ENCODE peak calls at places on chromosome 20, in four cellular contexts. One of them, this sample, is unnamed.

GRCh38 chr20:61844621-61845020 is 221.1 kb downstream of the TAF4 start:
- DNase-seq in colonic mucosa: no peak
- DNase-seq in brain microvascular endothelial cell: no peak
- DNase-seq in fibroblast of lung: no peak
- DNase-seq in this sample: no peak

GRCh38 chr20:57663241-57663640 is 43.0 kb upstream of the ZBP1 start:
- DNase-seq in brain microvascular endothelial cell: no peak
- DNase-seq in colonic mucosa: no peak
- DNase-seq in fibroblast of lung: no peak
- DNase-seq in this sample: no peak

GRCh38 chr20:2847802-2848201 is 7.3 kb downstream of the VPS16 start:
- DNase-seq in colonic mucosa: no peak
- DNase-seq in brain microvascular endothelial cell: no peak
- DNase-seq in fibroblast of lung: no peak
- DNase-seq in this sample: no peak

GRCh38 chr20:47400685-47401084 is 44.2 kb upstream of the ZMYND8 start:
- DNase-seq in colonic mucosa: no peak
- DNase-seq in brain microvascular endothelial cell: no peak
- DNase-seq in fibroblast of lung: no peak
- DNase-seq in this sample: no peak

GRCh38 chr20:39631557-39631956 is 669.4 kb downstream of the DHX35 start:
- DNase-seq in brain microvascular endothelial cell: peak; percentile 12
- DNase-seq in colonic mucosa: no peak
- DNase-seq in fibroblast of lung: peak; percentile 61
- DNase-seq in this sample: no peak

GRCh38 chr20:4431446-4431845 is 290.3 kb upstream of the PRND start:
- DNase-seq in colonic mucosa: no peak
- DNase-seq in fibroblast of lung: no peak
- DNase-seq in brain microvascular endothelial cell: no peak
- DNase-seq in this sample: no peak

GRCh38 chr20:25466846-25467245 is 59.4 kb downstream of the GINS1 start:
- DNase-seq in brain microvascular endothelial cell: no peak
- DNase-seq in colonic mucosa: no peak
- DNase-seq in fibroblast of lung: no peak
- DNase-seq in this sample: no peak

GRCh38 chr20:48383252-48383651 is 444.5 kb downstream of the PREX1 start:
- DNase-seq in fibroblast of lung: no peak
- DNase-seq in colonic mucosa: no peak
- DNase-seq in brain microvascular endothelial cell: no peak
- DNase-seq in this sample: no peak

GRCh38 chr20:879626-880025 is 36.5 kb downstream of the ANGPT4 start:
- DNase-seq in brain microvascular endothelial cell: no peak
- DNase-seq in colonic mucosa: no peak
- DNase-seq in fibroblast of lung: no peak
- DNase-seq in this sample: no peak

GRCh38 chr20:48026981-48027592 is 241.8 kb upstream of the SULF2 start:
- DNase-seq in colonic mucosa: no peak
- DNase-seq in brain microvascular endothelial cell: no peak
- DNase-seq in fibroblast of lung: peak; percentile 57
- DNase-seq in this sample: no peak

GRCh38 chr20:3763691-3764601 is 3.6 kb downstream of the ADISSP start:
- DNase-seq in colonic mucosa: no peak
- DNase-seq in brain microvascular endothelial cell: no peak
- DNase-seq in fibroblast of lung: no peak
- DNase-seq in this sample: no peak

GRCh38 chr20:57947421-57948176 is 237.8 kb upstream of the PMEPA1 start:
- DNase-seq in fibroblast of lung: peak; percentile 92
- DNase-seq in brain microvascular endothelial cell: peak; percentile 52
- DNase-seq in colonic mucosa: no peak
- DNase-seq in this sample: peak; percentile 52

GRCh38 chr20:53655909-53656652 is 62.4 kb upstream of the ZNF217 start:
- DNase-seq in brain microvascular endothelial cell: no peak
- DNase-seq in fibroblast of lung: peak; percentile 62
- DNase-seq in colonic mucosa: no peak
- DNase-seq in this sample: no peak

GRCh38 chr20:51022803-51023616 is at the start of gene KCNG1:
- DNase-seq in fibroblast of lung: peak; percentile 78
- DNase-seq in brain microvascular endothelial cell: peak; percentile 63
- DNase-seq in colonic mucosa: peak; percentile 78
- DNase-seq in this sample: no peak

GRCh38 chr20:36305602-36306556 is at the start of gene DLGAP4:
- DNase-seq in brain microvascular endothelial cell: no peak
- DNase-seq in colonic mucosa: no peak
- DNase-seq in fibroblast of lung: no peak
- DNase-seq in this sample: no peak

GRCh38 chr20:64191002-64191401 is 26.8 kb downstream of the MYT1 start:
- DNase-seq in brain microvascular endothelial cell: no peak
- DNase-seq in fibroblast of lung: no peak
- DNase-seq in colonic mucosa: no peak
- DNase-seq in this sample: no peak

GRCh38 chr20:12882832-12883506 is 125.8 kb upstream of the SPTLC3 start:
- DNase-seq in fibroblast of lung: peak; percentile 2
- DNase-seq in brain microvascular endothelial cell: peak; percentile 3
- DNase-seq in colonic mucosa: no peak
- DNase-seq in this sample: peak; percentile 29

GRCh38 chr20:23937303-23938117 is 51.1 kb downstream of the GGTLC1 start:
- DNase-seq in brain microvascular endothelial cell: peak; percentile 60
- DNase-seq in colonic mucosa: peak; percentile 35
- DNase-seq in fibroblast of lung: peak; percentile 7
- DNase-seq in this sample: peak; percentile 9

GRCh38 chr20:56788041-56788670 is 159.1 kb downstream of the TFAP2C start:
- DNase-seq in fibroblast of lung: peak; percentile 97
- DNase-seq in brain microvascular endothelial cell: peak; percentile 97
- DNase-seq in colonic mucosa: no peak
- DNase-seq in this sample: peak; percentile 84

GRCh38 chr20:18256440-18257090 is 31.8 kb upstream of the ZNF133 start:
- DNase-seq in fibroblast of lung: no peak
- DNase-seq in brain microvascular endothelial cell: no peak
- DNase-seq in colonic mucosa: no peak
- DNase-seq in this sample: no peak

GRCh38 chr20:37479925-37480691 is 40.9 kb upstream of the NNAT start:
- DNase-seq in colonic mucosa: no peak
- DNase-seq in brain microvascular endothelial cell: no peak
- DNase-seq in fibroblast of lung: no peak
- DNase-seq in this sample: no peak

GRCh38 chr20:36856196-36856595 is 19.7 kb upstream of the TLDC2 start:
- DNase-seq in brain microvascular endothelial cell: no peak
- DNase-seq in fibroblast of lung: no peak
- DNase-seq in colonic mucosa: no peak
- DNase-seq in this sample: no peak

GRCh38 chr20:49112596-49113274 is 66.6 kb downstream of the CSE1L start:
- DNase-seq in brain microvascular endothelial cell: peak; percentile 59
- DNase-seq in fibroblast of lung: peak; percentile 61
- DNase-seq in colonic mucosa: no peak
- DNase-seq in this sample: no peak

GRCh38 chr20:43387737-43388136 is 70.0 kb upstream of the SRSF6 start:
- DNase-seq in fibroblast of lung: no peak
- DNase-seq in colonic mucosa: no peak
- DNase-seq in brain microvascular endothelial cell: no peak
- DNase-seq in this sample: no peak

GRCh38 chr20:43392561-43392960 is 65.1 kb upstream of the SRSF6 start:
- DNase-seq in fibroblast of lung: no peak
- DNase-seq in brain microvascular endothelial cell: no peak
- DNase-seq in colonic mucosa: no peak
- DNase-seq in this sample: no peak

GRCh38 chr20:43388267-43389081 is 69.2 kb upstream of the SRSF6 start:
- DNase-seq in brain microvascular endothelial cell: peak; percentile 1
- DNase-seq in colonic mucosa: no peak
- DNase-seq in fibroblast of lung: peak; percentile 27
- DNase-seq in this sample: no peak

GRCh38 chr20:43389231-43389630 is 68.5 kb upstream of the SRSF6 start:
- DNase-seq in fibroblast of lung: no peak
- DNase-seq in colonic mucosa: no peak
- DNase-seq in brain microvascular endothelial cell: no peak
- DNase-seq in this sample: no peak

DNA sequence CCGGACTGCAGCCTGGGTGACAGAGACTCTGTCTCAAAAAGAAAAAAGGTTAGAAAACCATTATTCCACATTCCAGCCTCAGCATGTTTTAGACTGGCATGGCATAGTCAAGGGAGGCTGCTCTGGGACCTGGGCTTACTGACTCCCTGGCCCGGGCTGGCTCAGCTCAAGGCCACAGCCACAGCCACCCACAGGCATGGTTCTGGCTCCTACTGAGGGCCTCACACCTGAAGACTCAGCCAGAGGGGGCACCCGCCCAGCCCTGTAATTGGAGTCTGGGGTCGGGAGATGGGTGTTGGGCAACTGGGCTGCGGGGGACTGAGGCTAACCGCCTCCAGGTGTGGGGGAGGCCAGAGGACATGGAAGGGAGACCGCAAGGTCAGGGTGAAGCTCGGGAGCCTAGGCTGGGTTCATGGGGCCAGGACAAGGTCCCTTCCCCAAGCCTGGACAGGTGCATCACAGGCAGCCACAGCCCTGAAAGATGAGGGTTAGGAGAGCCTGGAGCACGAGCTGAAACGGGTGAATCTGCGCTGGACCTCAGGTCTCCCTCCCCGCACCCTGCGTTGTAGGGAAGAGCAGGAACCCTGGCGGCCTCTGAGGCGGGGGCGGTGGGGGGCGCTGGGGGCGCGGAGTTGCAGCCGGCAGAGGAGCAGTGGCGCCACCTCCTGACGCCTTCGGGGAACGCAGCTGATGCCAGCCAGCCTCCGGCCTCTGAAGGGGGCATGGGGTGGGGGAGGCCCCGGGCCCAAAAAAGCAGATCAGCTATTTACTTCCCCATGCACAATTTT is 67.7 kb upstream of the SRSF6 start:
- DNase-seq in colonic mucosa: no peak
- DNase-seq in fibroblast of lung: no peak
- DNase-seq in brain microvascular endothelial cell: no peak
- DNase-seq in this sample: no peak
- TF ChIP-seq CTCF in colonic mucosa: no peak
- TF ChIP-seq CTCF in fibroblast of lung: peak; percentile 15
- TF ChIP-seq CTCF in brain microvascular endothelial cell: no peak
- TF ChIP-seq CTCF in this sample: peak; percentile 55

GRCh38 chr20:19886666-19887288 is 128.7 kb downstream of the RIN2 start:
- DNase-seq in colonic mucosa: peak; percentile 46
- DNase-seq in fibroblast of lung: peak; percentile 18
- DNase-seq in brain microvascular endothelial cell: no peak
- DNase-seq in this sample: no peak
- TF ChIP-seq CTCF in colonic mucosa: no peak
- TF ChIP-seq CTCF in fibroblast of lung: peak; percentile 21
- TF ChIP-seq CTCF in brain microvascular endothelial cell: no peak
- TF ChIP-seq CTCF in this sample: no peak

GRCh38 chr20:9467995-9468394 is 46.4 kb upstream of the LAMP5 start:
- DNase-seq in brain microvascular endothelial cell: no peak
- DNase-seq in fibroblast of lung: no peak
- DNase-seq in colonic mucosa: no peak
- DNase-seq in this sample: no peak
- TF ChIP-seq CTCF in brain microvascular endothelial cell: peak; percentile 82
- TF ChIP-seq CTCF in fibroblast of lung: peak; percentile 64
- TF ChIP-seq CTCF in colonic mucosa: peak; percentile 25
- TF ChIP-seq CTCF in this sample: peak; percentile 44

GRCh38 chr20:5933802-5934436 is 16.4 kb downstream of the TRMT6 start:
- DNase-seq in brain microvascular endothelial cell: no peak
- DNase-seq in colonic mucosa: no peak
- DNase-seq in fibroblast of lung: no peak
- DNase-seq in this sample: no peak
- TF ChIP-seq CTCF in brain microvascular endothelial cell: peak; percentile 54
- TF ChIP-seq CTCF in colonic mucosa: no peak
- TF ChIP-seq CTCF in fibroblast of lung: peak; percentile 10
- TF ChIP-seq CTCF in this sample: no peak

DNA sequence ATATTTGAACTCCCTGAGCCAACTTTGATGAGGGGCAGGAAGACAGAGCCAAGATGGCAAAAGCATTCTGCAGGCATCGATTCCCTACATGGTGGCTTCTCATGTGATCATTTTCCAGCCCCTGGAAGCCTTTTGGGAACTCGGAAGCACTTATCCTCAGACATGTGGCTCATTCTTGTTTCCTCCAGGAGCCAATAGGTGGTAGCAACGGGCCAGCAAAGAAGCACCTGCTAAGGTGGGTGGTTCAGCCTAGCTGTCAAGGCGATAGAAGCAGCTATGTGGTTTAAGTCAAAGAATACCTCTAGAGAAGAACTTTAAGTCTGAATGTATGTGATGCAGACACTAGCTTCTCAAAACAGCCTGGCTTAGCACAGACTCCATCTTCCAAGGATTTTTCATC is 64.9 kb upstream of the PAX1 start:
- DNase-seq in fibroblast of lung: no peak
- DNase-seq in brain microvascular endothelial cell: no peak
- DNase-seq in colonic mucosa: no peak
- DNase-seq in this sample: no peak
- TF ChIP-seq CTCF in fibroblast of lung: no peak
- TF ChIP-seq CTCF in brain microvascular endothelial cell: no peak
- TF ChIP-seq CTCF in colonic mucosa: no peak
- TF ChIP-seq CTCF in this sample: no peak

DNA sequence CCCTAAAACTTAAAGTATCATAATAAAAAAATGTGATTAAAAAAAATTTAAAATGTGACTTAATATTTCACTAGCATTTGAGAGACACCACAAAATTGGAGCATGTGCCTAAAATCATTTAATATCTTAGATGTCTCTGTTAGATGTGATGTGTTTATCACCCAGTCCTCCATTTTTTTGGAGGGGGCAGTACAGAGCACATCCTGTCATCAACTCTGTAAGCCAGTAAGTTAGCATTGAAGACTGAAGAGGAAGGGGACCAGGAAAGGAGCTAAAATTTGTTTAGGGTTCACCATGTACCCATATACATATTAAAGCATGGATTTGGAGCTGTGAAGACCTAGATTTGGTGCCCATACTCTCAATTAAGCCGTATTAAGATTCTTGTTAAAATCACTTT is 30.7 kb upstream of the ADIG start:
- DNase-seq in brain microvascular endothelial cell: no peak
- DNase-seq in colonic mucosa: no peak
- DNase-seq in fibroblast of lung: no peak
- DNase-seq in this sample: no peak
- TF ChIP-seq CTCF in brain microvascular endothelial cell: peak; percentile 34
- TF ChIP-seq CTCF in colonic mucosa: no peak
- TF ChIP-seq CTCF in fibroblast of lung: peak; percentile 17
- TF ChIP-seq CTCF in this sample: no peak

GRCh38 chr20:33394718-33395117 is 6.6 kb downstream of the CDK5RAP1 start:
- DNase-seq in brain microvascular endothelial cell: no peak
- DNase-seq in colonic mucosa: no peak
- DNase-seq in fibroblast of lung: no peak
- DNase-seq in this sample: no peak
- TF ChIP-seq CTCF in brain microvascular endothelial cell: peak; percentile 49
- TF ChIP-seq CTCF in colonic mucosa: no peak
- TF ChIP-seq CTCF in fibroblast of lung: peak; percentile 17
- TF ChIP-seq CTCF in this sample: no peak

GRCh38 chr20:46210672-46211330 is 92.7 kb downstream of the CD40 start:
- DNase-seq in brain microvascular endothelial cell: no peak
- DNase-seq in colonic mucosa: no peak
- DNase-seq in fibroblast of lung: no peak
- DNase-seq in this sample: no peak
- TF ChIP-seq CTCF in brain microvascular endothelial cell: no peak
- TF ChIP-seq CTCF in colonic mucosa: no peak
- TF ChIP-seq CTCF in fibroblast of lung: no peak
- TF ChIP-seq CTCF in this sample: no peak

GRCh38 chr20:22315771-22316170 is 268.6 kb downstream of the FOXA2 start:
- DNase-seq in brain microvascular endothelial cell: no peak
- DNase-seq in fibroblast of lung: no peak
- DNase-seq in colonic mucosa: no peak
- DNase-seq in this sample: no peak

GRCh38 chr20:22308934-22309333 is 275.4 kb downstream of the FOXA2 start:
- DNase-seq in fibroblast of lung: no peak
- DNase-seq in brain microvascular endothelial cell: no peak
- DNase-seq in colonic mucosa: no peak
- DNase-seq in this sample: no peak

GRCh38 chr20:22312744-22313346 is 271.5 kb downstream of the FOXA2 start:
- DNase-seq in fibroblast of lung: peak; percentile 2
- DNase-seq in brain microvascular endothelial cell: peak; percentile 22
- DNase-seq in colonic mucosa: peak; percentile 24
- DNase-seq in this sample: no peak
- TF ChIP-seq CTCF in fibroblast of lung: peak; percentile 63
- TF ChIP-seq CTCF in brain microvascular endothelial cell: peak; percentile 66
- TF ChIP-seq CTCF in colonic mucosa: peak; percentile 54
- TF ChIP-seq CTCF in this sample: peak; percentile 47

This sample was measured in AG04449.